ENCODE peak calls at places on chromosome 21, in six cellular contexts. J is transverse colon; A is keratinocyte; M is naive B cell; I is activated CD8-positive, alpha-beta memory T cell treated with anti-CD3 and anti-CD28 coated beads for 1 hour; G is activated naive CD4-positive, alpha-beta T cell treated with Interleukin-2 at 50 U/mL for 16 hours. P is an unnamed sample.
A peak's percentile ranks its signal among the peaks of the same experiment; 100 is the strongest.

GRCh38 chr21:31203371-31204054 is 140.5 kb downstream of the TIAM1 start:
- DNase-seq in J (no peak), A (no peak), M (no peak), I (no peak), G (no peak), P (no peak)

GRCh38 chr21:44533121-44533890 is 6.7 kb downstream of the KRTAP10-1 start:
- DNase-seq in J (peak; percentile 4), A (no peak), M (no peak), I (no peak), G (no peak), P (no peak)

GRCh38 chr21:16072692-16073091 is 342.9 kb downstream of the USP25 start:
- DNase-seq in J (no peak), A (no peak), M (no peak), I (no peak), G (no peak), P (no peak)

GRCh38 chr21:45253180-45253579 is 34.5 kb downstream of the POFUT2 start:
- DNase-seq in J (no peak), A (peak; percentile 7), M (no peak), I (no peak), G (no peak), P (no peak)

GRCh38 chr21:42214921-42215320 is 4.0 kb upstream of the ABCG1 start:
- DNase-seq in J (no peak), A (no peak), M (no peak), I (no peak), G (no peak), P (no peak)

GRCh38 chr21:39556176-39556575 is 56.6 kb upstream of the B3GALT5 start:
- DNase-seq in J (no peak), A (no peak), M (no peak), I (no peak), G (no peak), P (no peak)

GRCh38 chr21:39660596-39660995 is 47.9 kb downstream of the B3GALT5 start:
- DNase-seq in J (peak; percentile 66), A (no peak), M (no peak), I (no peak), G (no peak), P (no peak)

GRCh38 chr21:30207252-30207579 is 8.7 kb downstream of the CLDN8 start:
- DNase-seq in J (no peak), A (no peak), M (no peak), I (no peak), G (no peak), P (no peak)

GRCh38 chr21:43317959-43318358 is 109.0 kb downstream of the SIK1 start:
- DNase-seq in J (no peak), A (no peak), M (no peak), I (no peak), G (no peak), P (no peak)

GRCh38 chr21:38768385-38769071 is 37.2 kb upstream of the ETS2 start:
- DNase-seq in J (no peak), A (no peak), M (no peak), I (no peak), G (peak; percentile 72), P (no peak)

GRCh38 chr21:43287111-43287973 is 118.5 kb downstream of the CRYAA start:
- DNase-seq in J (peak; percentile 60), A (no peak), M (no peak), I (no peak), G (no peak), P (no peak)

GRCh38 chr21:34938079-34938764 is 110.9 kb downstream of the RUNX1 start:
- DNase-seq in J (no peak), A (no peak), M (no peak), I (no peak), G (no peak), P (no peak)